ENCODE peak calls at places on chromosome 9, in five cellular contexts. K is PC-9, M is brain microvascular endothelial cell, D is SK-N-SH, N is K562. Q is an unnamed sample. For H3K27me3, the result is how much of the 10 kb centered on the place peaks cover.

GRCh38 chr9:1256178-1256577 is 206.0 kb downstream of the DMRT2 start:
- DNase-seq in M (no peak), K (no peak), N (no peak), D (no peak), Q (no peak)

GRCh38 chr9:117704024-117704575 is at the start of gene TLR4:
- DNase-seq in D (no peak), N (no peak), K (peak), M (peak), Q (no peak)

GRCh38 chr9:97873877-97874276 is 20.9 kb downstream of the FOXE1 start:
- DNase-seq in N (no peak), K (peak), M (no peak), D (no peak), Q (peak)

GRCh38 chr9:125889122-125889523 is 141.9 kb downstream of the PBX3 start:
- DNase-seq in K (no peak), M (peak), D (peak), N (no peak), Q (peak)

GRCh38 chr9:93587284-93587650 is 10.9 kb downstream of the PHF2 start:
- DNase-seq in K (no peak), N (no peak), M (no peak), D (no peak), Q (no peak)

GRCh38 chr9:89256225-89256624 is 54.8 kb upstream of the CKS2 start:
- DNase-seq in N (no peak), K (no peak), D (no peak), M (no peak), Q (no peak)

GRCh38 chr9:112326194-112326593 is 7.2 kb downstream of the PTBP3 start:
- DNase-seq in M (no peak), N (no peak), K (no peak), D (no peak), Q (no peak)

GRCh38 chr9:93231121-93231694 is 47.3 kb downstream of the WNK2 start:
- DNase-seq in D (peak), K (peak), M (no peak), N (no peak), Q (no peak)

GRCh38 chr9:84604223-84604622 is 65.3 kb upstream of the NTRK2 start:
- DNase-seq in K (no peak), N (no peak), M (no peak), D (no peak), Q (no peak)

GRCh38 chr9:84397822-84398221 is 57.3 kb upstream of the SLC28A3 start:
- DNase-seq in D (no peak), K (no peak), M (peak), N (peak), Q (peak)

GRCh38 chr9:91062281-91062680 is 260.7 kb downstream of the SYK start:
- DNase-seq in N (no peak), K (no peak), D (no peak), M (no peak), Q (no peak)

GRCh38 chr9:130892503-130893249 is 3.9 kb downstream of the QRFP start:
- DNase-seq in K (no peak), M (no peak), N (no peak), D (no peak), Q (no peak)

GRCh38 chr9:106400950-106401349 is 462.0 kb upstream of the ZNF462 start:
- DNase-seq in K (no peak), M (no peak), N (no peak), D (no peak), Q (no peak)

GRCh38 chr9:34139477-34140146 is 13.1 kb upstream of the DCAF12 start:
- DNase-seq in K (peak), N (peak), D (peak), M (peak), Q (peak)
- TF ChIP-seq CTCF in K (no peak), N (peak), D (peak), M (peak), Q (peak)

GRCh38 chr9:136934247-136934646 is 10.3 kb downstream of the FBXW5 start:
- DNase-seq in M (no peak), N (no peak), D (no peak), K (no peak), Q (no peak)
- H3K27me3 ChIP-seq in M (under half), N (under half), D (under half), K (under half), Q (under half)

GRCh38 chr9:110583237-110583636 is 3.7 kb upstream of the SVEP1 start:
- DNase-seq in M (peak), D (no peak), K (no peak), N (no peak), Q (no peak)
- TF ChIP-seq CTCF in M (peak), D (peak), K (no peak), N (no peak), Q (peak)

DNA sequence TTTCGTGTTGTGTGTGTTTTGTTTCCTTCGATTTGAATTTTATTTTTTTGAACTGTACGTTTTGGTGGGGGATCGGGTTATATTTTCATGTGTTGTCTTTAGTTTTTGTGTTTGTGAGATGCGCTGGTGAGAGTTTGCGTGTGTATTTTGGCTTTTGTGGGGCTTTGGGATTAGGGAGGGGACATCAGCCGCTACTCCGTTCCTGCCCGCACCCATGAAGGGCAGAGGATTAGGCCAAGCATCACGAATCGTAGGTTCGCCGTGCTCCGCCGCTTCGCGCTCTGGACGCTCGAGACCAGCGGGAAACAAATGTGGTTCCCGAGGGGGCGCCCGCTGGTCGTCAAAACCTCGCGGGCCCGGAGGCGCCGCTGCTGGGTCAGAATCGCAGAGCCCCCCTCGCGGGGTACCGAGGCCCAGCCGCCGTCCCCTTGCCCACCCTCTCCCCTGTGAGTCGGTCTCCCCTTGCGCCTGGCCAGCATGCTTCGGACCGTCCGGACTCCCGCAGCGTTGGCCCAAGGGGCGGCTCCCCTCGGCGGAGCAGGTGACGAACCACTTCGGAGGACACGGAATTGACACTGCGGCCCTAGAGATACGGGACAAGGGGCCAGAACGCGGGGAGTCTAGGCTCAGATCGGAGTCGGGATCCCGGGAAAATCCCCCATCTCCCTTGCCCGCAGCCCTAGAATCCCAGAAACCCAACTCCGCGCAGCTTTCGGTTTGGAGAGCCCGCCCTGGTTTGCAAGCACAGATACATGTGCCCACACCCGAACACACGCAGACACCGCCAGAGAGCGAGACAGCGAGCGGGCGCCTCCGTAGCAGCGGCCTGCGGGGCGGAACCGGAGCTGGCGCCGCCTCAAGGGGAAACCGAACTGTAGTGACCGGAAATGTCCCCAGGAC is 2.4 kb upstream of the PAX5 start:
- DNase-seq in M (no peak), N (no peak), D (peak), K (peak), Q (no peak)
- H3K27me3 ChIP-seq in M (half or more), N (half or more), D (half or more), K (under half), Q (half or more)

DNA sequence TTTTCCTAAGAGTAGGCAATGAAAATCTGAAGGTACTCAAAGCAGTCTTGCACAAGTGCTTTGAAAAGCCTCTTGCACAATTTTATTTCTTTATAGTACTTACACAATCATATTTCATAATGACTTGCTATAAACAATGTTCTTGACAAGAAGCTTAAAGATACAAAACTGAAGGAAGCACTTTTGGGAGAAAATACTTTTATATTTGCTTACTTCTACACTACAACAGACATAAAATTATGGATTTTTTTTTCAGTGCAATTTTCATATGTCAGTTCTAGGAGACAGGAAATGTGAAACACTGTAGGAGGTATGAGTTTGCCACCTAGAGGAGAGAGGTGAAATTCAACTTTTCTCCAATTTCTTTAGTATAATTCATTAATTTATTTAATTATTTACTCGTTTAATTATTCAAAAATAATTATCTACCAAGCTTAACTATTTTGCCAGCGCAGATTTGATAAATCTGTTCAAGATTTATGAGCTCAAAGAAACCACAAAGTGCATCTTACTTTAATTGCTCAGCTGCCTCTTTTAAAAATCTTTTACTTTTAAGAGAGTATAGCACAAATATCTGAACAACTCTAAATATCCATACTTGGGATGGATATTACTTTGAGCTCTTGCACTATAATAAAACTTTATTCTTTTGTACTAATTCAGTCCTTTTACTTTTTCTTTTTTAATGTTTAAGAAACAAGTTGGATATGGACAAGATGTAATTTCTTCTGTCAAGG is 29.0 kb upstream of the CDKN2B start:
- DNase-seq in M (no peak), D (peak), N (no peak), K (no peak), Q (no peak)
- TF ChIP-seq CTCF in M (peak), D (peak), N (no peak), K (peak), Q (peak)

DNA sequence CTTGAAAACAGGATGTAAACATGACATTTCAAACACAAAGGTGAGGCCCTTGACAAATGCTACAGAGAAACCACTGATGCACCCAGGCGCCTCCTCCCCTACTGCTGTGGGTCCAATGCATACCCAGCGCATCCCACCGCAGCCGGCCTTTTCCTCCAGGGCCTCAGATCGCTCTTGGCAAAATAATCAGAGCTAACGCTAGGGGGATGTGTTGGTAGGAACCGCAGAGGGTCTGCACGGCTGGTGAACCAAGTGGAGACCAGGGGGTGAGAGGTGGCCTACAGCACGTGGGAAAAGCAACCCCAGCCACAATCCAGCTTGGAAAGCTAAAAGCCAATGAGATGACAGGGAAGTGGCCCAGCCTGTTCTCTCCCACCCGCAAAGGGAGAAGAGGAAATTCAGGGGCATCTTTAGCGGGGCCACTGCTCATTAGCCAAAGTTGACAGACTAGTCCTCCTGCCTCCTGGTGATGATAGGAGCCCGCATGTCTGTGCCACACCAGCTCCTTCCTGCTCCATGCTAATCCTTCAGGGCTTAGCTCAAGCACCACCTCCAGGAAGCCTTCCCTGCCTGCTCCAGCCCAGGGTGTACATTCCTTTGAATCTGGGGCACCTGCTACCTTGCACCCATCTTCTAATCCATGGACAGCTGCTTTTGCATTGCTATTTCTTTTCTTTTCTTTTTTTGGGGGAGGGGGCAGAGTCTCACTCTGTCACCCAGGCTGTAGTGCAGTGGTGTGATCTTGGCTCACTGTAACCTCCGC is 5.8 kb downstream of the FAM163B start:
- DNase-seq in M (no peak), K (no peak), D (no peak), N (no peak), Q (no peak)
- H3K27me3 ChIP-seq in M (under half), K (half or more), D (under half), N (half or more), Q (under half)

DNA sequence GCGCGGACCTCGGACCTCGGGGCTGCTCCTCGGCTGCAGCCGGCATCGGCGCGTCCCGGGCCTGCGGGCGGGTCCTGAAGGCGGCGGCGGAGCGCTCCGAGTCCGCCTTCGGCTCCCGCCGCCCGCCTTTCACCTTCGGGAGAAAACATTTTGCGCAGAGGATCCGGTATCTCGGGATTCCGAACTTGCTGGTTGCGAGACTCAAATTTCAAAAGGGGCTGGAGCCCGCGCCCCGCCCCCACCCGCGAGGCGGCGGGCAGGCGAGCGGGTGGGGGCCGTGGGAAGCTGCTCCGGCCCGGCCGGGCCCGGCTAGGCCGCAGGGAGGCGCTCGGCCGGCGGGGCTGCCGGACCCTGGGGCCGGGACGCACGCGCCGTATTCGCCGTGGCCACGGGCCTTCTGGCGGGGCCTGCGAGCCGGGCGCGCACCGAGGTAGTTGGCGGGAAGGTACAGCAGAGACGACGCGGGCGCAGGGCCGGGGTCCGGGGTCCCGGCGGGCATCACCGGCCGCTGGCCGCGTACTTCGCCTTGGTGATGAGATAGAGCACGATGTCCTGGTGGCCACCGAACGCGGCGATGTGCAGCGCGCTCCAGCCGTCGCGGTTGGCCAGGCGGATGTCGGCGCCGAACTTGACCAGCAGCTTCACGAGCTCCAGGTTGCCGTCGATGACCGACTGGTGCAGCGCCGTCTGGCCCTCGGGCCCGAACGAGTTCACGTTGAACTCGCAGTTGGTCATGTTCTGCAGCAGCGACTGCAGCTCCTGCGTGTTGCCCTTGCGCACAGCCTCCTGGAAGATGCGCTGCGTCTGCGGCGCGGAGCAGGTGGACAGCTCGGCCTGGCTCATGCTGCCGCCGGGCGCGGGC is 754 bp downstream of the NRARP start:
- DNase-seq in N (peak), M (no peak), D (peak), K (peak), Q (no peak)
- TF ChIP-seq CTCF in N (peak), M (no peak), D (peak), K (no peak), Q (peak)

DNA sequence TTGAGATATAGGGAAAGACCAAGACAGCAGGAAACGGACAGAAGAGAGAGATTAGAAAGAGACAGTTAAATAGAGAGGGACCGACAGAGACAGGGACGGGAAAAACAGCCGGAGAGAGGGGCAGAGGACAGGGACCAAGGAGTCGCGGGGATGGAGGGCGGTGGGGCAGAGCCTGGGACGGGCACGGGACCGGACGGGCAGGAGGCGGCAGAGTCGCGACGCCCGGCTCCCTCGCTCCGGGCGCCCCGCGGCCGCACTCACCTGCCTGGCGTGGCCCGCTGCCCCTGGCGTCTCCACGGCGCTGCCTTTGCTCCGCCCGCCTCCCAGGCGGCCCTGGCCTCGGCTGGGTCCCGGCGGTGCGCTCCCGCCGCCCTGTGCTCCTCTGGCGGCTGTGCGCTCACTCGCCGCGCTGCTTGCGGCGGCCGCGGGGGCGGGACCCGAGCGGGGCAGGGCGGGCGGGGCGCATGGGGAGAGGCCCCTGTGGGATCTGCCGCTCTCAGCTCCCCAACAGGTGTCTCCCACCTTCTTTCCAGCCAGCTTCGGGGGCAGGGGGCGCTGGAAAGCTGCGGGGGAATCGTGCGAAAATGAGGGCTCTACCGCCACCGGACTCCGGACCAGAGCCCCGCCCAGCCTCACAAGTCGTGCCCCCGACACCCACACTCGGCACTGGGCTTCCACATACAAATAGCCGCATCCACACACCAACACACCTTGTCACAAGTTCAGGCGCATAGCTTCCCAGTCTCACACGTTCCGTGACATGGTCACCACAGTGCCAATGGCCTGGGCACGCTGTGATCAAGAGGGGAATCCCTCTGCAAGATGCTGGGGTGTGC is at the start of gene ARID3C:
- DNase-seq in K (peak), D (peak), M (no peak), N (peak), Q (no peak)
- H3K27me3 ChIP-seq in K (half or more), D (under half), M (half or more), N (half or more), Q (half or more)

GRCh38 chr9:18396102-18396728 is 77.7 kb upstream of the ADAMTSL1 start:
- DNase-seq in N (no peak), D (peak), M (peak), K (no peak), Q (no peak)
- TF ChIP-seq CTCF in N (no peak), D (peak), M (peak), K (no peak), Q (peak)

DNA sequence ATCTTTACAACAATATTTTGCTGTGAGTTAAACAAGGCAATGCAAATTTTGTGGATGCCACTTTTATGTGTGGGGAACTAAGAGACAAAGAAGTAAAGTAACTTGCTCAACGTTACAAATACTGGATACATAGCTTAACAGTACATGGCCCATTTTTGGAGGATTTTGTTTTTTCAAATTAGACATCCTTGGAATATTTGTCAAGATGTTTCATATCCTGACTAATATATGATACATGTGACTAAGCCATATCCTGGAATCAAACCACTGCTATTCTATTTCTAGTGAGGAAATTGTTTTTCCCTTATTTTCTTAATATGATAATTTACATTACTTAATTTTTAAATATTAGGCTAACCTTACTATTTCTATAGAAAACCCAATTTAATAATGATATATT is 529.8 kb downstream of the DMRTA1 start:
- DNase-seq in K (no peak), M (no peak), D (no peak), N (no peak), Q (no peak)
- H3K27me3 ChIP-seq in K (under half), M (under half), D (under half), N (under half), Q (under half)